ENCODE peak calls at places on chromosomes 7 and 10, in five cellular contexts. F, X, K, G and E are unnamed samples.
A peak's percentile ranks its signal among the peaks of the same experiment; 100 is the strongest.

GRCh38 chr10:16518822-16519221 is 2.9 kb downstream of the C1QL3 start:
- DNase-seq in F (peak; percentile 23), X (peak; percentile 4), K (no peak), G (no peak), E (no peak)

GRCh38 chr7:40604601-40605438 is 470.0 kb downstream of the SUGCT start:
- DNase-seq in F (no peak), X (no peak), K (peak; percentile 4), G (peak; percentile 83), E (no peak)

GRCh38 chr7:45084336-45084735 is 4.4 kb downstream of the NACAD start:
- DNase-seq in F (no peak), X (no peak), K (no peak), G (no peak), E (no peak)

GRCh38 chr7:136183981-136184380 is 206.8 kb upstream of the MTPN start:
- DNase-seq in F (peak; percentile 3), X (peak; percentile 22), K (no peak), G (peak; percentile 19), E (no peak)

GRCh38 chr10:72272689-72273409 is 875 bp upstream of the DDIT4 start:
- DNase-seq in F (peak; percentile 59), X (peak; percentile 99), K (peak; percentile 39), G (peak; percentile 94), E (no peak)

GRCh38 chr10:78510566-78511323 is 477.1 kb downstream of the RPS24 start:
- DNase-seq in F (peak; percentile 45), X (no peak), K (no peak), G (peak; percentile 14), E (no peak)

GRCh38 chr7:80060218-80060806 is 74.3 kb upstream of the GNAI1 start:
- DNase-seq in F (peak; percentile 80), X (peak; percentile 89), K (no peak), G (no peak), E (no peak)

GRCh38 chr7:138801256-138801655 is 3.3 kb upstream of the ATP6V0A4 start:
- DNase-seq in F (no peak), X (no peak), K (no peak), G (no peak), E (no peak)

GRCh38 chr7:37009282-37009681 is 285.0 kb upstream of the AOAH start:
- DNase-seq in F (no peak), X (no peak), K (no peak), G (no peak), E (no peak)

GRCh38 chr10:121886997-121887622 is 40.7 kb downstream of the ATE1 start:
- DNase-seq in F (peak; percentile 68), X (peak; percentile 63), K (peak; percentile 33), G (peak; percentile 62), E (peak; percentile 24)

GRCh38 chr7:75879771-75880184 is 944 bp downstream of the RHBDD2 start:
- DNase-seq in F (no peak), X (peak; percentile 67), K (peak; percentile 30), G (no peak), E (no peak)

GRCh38 chr7:75878312-75878768 is 494 bp upstream of the RHBDD2 start:
- DNase-seq in F (no peak), X (no peak), K (no peak), G (no peak), E (no peak)

GRCh38 chr7:75878769-75879596 is at the start of gene RHBDD2:
- DNase-seq in F (peak; percentile 93), X (peak; percentile 98), K (peak; percentile 98), G (peak; percentile 97), E (no peak)

GRCh38 chr7:75875113-75876080 is 3.4 kb upstream of the RHBDD2 start:
- DNase-seq in F (no peak), X (no peak), K (no peak), G (no peak), E (no peak)

GRCh38 chr7:75876126-75876881 is 2.5 kb upstream of the RHBDD2 start:
- DNase-seq in F (no peak), X (no peak), K (no peak), G (no peak), E (no peak)
- H3K4me3 ChIP-seq in F (no peak overlapping the region), X (no peak overlapping the region), K (no peak overlapping the region), G (no peak overlapping the region), E (no peak overlapping the region)

GRCh38 chr10:124576526-124577420 is 115.2 kb downstream of the LHPP start:
- DNase-seq in F (no peak), X (no peak), K (no peak), G (no peak), E (no peak)

GRCh38 chr10:124575107-124576035 is 113.7 kb downstream of the LHPP start:
- DNase-seq in F (no peak), X (no peak), K (no peak), G (no peak), E (no peak)

GRCh38 chr10:124579003-124579384 is 117.4 kb downstream of the LHPP start:
- DNase-seq in F (no peak), X (no peak), K (no peak), G (peak; percentile 3), E (no peak)

GRCh38 chr10:124578231-124579002 is 116.8 kb downstream of the LHPP start:
- DNase-seq in F (no peak), X (no peak), K (no peak), G (peak; percentile 3), E (no peak)

GRCh38 chr10:124577651-124578050 is 116.0 kb downstream of the LHPP start:
- DNase-seq in F (no peak), X (no peak), K (no peak), G (no peak), E (no peak)
- H3K4me3 ChIP-seq in F (no peak overlapping the region), X (no peak overlapping the region), K (no peak overlapping the region), G (no peak overlapping the region), E (no peak overlapping the region)

GRCh38 chr10:24894309-24894708 is 58.1 kb downstream of the PRTFDC1 start:
- DNase-seq in F (no peak), X (peak; percentile 55), K (no peak), G (no peak), E (no peak)
- H3K4me3 ChIP-seq in F (no peak overlapping the region), X (no peak overlapping the region), K (no peak overlapping the region), G (no peak overlapping the region), E (no peak overlapping the region)

DNA sequence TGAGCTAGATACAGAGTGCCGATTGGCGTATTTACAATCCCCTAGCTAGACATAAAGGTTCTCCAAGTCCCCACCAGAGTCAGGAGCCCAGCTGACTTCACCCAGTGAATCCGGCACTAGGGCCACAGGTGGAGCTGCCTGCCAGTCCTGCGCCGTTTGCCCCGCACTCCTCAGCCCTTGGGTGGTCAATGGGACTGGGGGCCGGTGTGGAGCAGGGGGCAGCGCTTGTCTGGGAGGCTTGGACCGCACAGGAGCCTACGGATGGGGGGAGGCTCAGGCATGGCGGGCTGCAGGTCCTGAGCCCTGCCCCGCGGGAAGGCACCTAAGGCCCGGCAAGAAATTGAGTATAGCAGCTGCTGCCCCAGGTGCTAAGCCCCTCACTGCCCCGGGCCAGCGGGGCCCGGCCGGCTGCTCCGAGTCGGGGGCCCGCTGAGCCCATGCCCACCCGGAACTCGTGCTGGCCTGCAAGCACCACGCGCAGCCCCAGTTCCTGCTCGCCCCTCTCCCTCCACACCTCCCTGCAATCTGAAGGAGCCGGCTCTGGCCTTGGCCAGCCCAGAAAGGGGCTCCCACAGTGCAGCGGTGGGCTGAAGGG is 1113.8 kb upstream of the LRRTM3 start:
- DNase-seq in F (no peak), X (no peak), K (no peak), G (no peak), E (no peak)
- H3K4me3 ChIP-seq in F (no peak overlapping the region), X (no peak overlapping the region), K (no peak overlapping the region), G (no peak overlapping the region), E (no peak overlapping the region)

GRCh38 chr10:25912796-25913195 is 21.2 kb upstream of the MYO3A start:
- DNase-seq in F (no peak), X (no peak), K (no peak), G (no peak), E (no peak)
- H3K4me3 ChIP-seq in F (no peak overlapping the region), X (no peak overlapping the region), K (no peak overlapping the region), G (no peak overlapping the region), E (no peak overlapping the region)

GRCh38 chr10:53990799-53991238 is 810.2 kb downstream of the PCDH15 start:
- DNase-seq in F (no peak), X (no peak), K (no peak), G (no peak), E (no peak)
- H3K4me3 ChIP-seq in F (no peak overlapping the region), X (no peak overlapping the region), K (no peak overlapping the region), G (no peak overlapping the region), E (no peak overlapping the region)

DNA sequence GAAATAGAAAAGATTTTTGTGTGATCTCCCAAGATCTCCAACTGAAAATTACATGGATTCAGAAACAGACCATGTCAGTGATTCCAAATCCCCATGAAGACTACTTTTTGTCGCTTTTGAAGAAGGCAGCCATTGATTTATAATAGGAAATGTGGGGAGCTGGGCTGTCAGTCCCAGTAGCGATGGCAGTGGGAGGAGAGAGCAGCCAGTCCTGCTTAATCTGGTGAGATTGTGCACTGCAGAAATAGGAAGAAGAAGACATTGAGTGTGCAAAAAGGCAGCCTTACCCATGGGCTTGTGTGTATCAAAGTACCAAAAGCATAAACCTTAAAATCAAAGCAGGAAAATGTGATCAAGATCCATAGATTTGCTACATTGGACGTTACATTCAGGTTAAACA is 4.8 kb downstream of the ADRB1 start:
- DNase-seq in F (no peak), X (no peak), K (no peak), G (no peak), E (no peak)
- H3K4me3 ChIP-seq in F (no peak overlapping the region), X (no peak overlapping the region), K (no peak overlapping the region), G (no peak overlapping the region), E (no peak overlapping the region)

GRCh38 chr10:127908958-127909267 is 2.0 kb downstream of the PTPRE start:
- DNase-seq in F (no peak), X (no peak), K (no peak), G (no peak), E (no peak)

GRCh38 chr10:127909716-127910463 is 3.0 kb downstream of the PTPRE start:
- DNase-seq in F (no peak), X (no peak), K (no peak), G (no peak), E (no peak)

GRCh38 chr10:127907411-127908105 is 655 bp downstream of the PTPRE start:
- DNase-seq in F (peak; percentile 35), X (no peak), K (no peak), G (no peak), E (no peak)

GRCh38 chr10:127906548-127907377 is at the start of gene PTPRE:
- DNase-seq in F (peak; percentile 72), X (peak; percentile 9), K (peak; percentile 62), G (peak; percentile 74), E (no peak)

DNA sequence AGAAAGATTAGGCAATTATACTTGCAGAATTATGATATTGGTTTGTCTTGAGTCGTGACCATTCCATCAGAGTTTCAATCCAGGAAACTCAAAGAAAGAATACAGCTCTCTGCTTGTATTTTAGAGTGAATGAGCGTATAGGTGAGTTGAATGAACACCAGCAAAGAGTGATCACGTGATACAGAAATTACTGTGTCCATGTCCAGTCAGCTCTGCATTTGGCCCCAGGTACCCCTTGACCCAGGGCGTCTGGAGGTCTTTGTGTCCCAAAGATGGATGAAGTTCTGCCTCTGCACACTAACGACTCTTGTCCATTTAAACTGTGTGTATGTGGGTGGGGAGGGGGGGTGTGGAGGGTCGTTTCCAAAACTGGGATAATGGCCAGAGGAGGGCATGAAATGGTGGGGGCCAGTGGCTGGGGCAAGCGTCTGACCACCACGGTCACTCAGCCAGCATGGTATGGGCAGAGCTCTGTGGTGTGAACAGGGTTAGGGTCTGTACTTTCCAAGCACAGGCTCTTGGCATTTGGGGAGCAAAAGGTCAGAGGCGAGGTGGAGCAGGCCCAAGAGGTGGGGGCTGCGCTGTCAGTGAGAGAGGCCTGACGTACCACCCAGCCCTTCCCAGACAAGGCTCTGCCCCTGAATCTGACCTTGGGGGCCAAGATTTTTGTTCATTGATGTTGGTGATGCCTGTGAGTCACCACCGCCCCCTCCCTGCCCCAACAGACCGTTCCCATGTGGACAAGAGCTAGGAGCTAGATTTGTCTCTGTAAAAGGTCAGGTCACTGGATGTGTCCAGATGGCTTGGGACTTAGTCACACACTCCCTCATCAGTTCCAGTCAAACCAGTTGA is 1.4 kb downstream of the PTPRE start:
- DNase-seq in F (peak; percentile 82), X (no peak), K (no peak), G (no peak), E (no peak)
- H3K4me3 ChIP-seq in F (peak overlapping the region; percentile 66), X (peak overlapping the region; percentile 45), K (no peak overlapping the region), G (no peak overlapping the region), E (no peak overlapping the region)

GRCh38 chr10:101241840-101242707 is 12.8 kb upstream of the LBX1 start:
- DNase-seq in F (no peak), X (no peak), K (no peak), G (no peak), E (no peak)
- H3K4me3 ChIP-seq in F (no peak overlapping the region), X (no peak overlapping the region), K (no peak overlapping the region), G (no peak overlapping the region), E (no peak overlapping the region)